ENCODE peak calls at places on chromosomes 4 and X, in six cellular contexts. S is adrenal gland, O is Karpas-422, C is SJSA1, B is A549, R is heart right ventricle. H is an unnamed sample. For H3K4me1, the result is how much of the 10 kb centered on the place peaks cover.

GRCh38 chr4:70197842-70198241 is 2.3 kb downstream of the ODAM start:
- DNase-seq in S (no peak), O (no peak), C (no peak), B (no peak), R (no peak), H (no peak)

GRCh38 chrX:9033989-9034388 is at the start of gene FAM9B:
- DNase-seq in S (no peak), O (no peak), C (no peak), B (no peak), R (no peak), H (no peak)

GRCh38 chr4:40628888-40629287 is 776 bp downstream of the RBM47 start:
- DNase-seq in S (no peak), O (no peak), C (no peak), B (no peak), R (no peak), H (no peak)

GRCh38 chrX:71867680-71868079 is 43.0 kb upstream of the NHSL2 start:
- DNase-seq in S (no peak), O (no peak), C (no peak), B (no peak), R (no peak), H (no peak)

GRCh38 chrX:117977521-117977920 is 139.1 kb downstream of the KLHL13 start:
- DNase-seq in S (no peak), O (no peak), C (no peak), B (no peak), R (no peak), H (no peak)

GRCh38 chr4:89561051-89561450 is 253.5 kb upstream of the GPRIN3 start:
- DNase-seq in S (no peak), O (no peak), C (no peak), B (no peak), R (no peak), H (no peak)

GRCh38 chr4:137678796-137679195 is 146.5 kb upstream of the PCDH18 start:
- DNase-seq in S (no peak), O (no peak), C (no peak), B (no peak), R (no peak), H (no peak)

GRCh38 chr4:156294577-156294976 is 340.9 kb upstream of the CTSO start:
- DNase-seq in S (no peak), O (peak), C (peak), B (no peak), R (no peak), H (no peak)

GRCh38 chrX:78321809-78322208 is 5.6 kb downstream of the CYSLTR1 start:
- DNase-seq in S (peak), O (peak), C (no peak), B (no peak), R (peak), H (no peak)

GRCh38 chr4:33065749-33066148 is 2345.6 kb downstream of the PCDH7 start:
- DNase-seq in S (no peak), O (no peak), C (no peak), B (no peak), R (no peak), H (no peak)

GRCh38 chr4:33063238-33063637 is 2343.1 kb downstream of the PCDH7 start:
- DNase-seq in S (no peak), O (no peak), C (no peak), B (no peak), R (no peak), H (no peak)

GRCh38 chr4:33062155-33062554 is 2342.0 kb downstream of the PCDH7 start:
- DNase-seq in S (no peak), O (no peak), C (no peak), B (no peak), R (no peak), H (no peak)

GRCh38 chr4:33060873-33061542 is 2340.8 kb downstream of the PCDH7 start:
- DNase-seq in S (peak), O (peak), C (no peak), B (peak), R (peak), H (no peak)

GRCh38 chr4:33061727-33062126 is 2341.6 kb downstream of the PCDH7 start:
- DNase-seq in S (no peak), O (no peak), C (no peak), B (no peak), R (no peak), H (no peak)
- H3K4me1 ChIP-seq in S (under half), O (under half), C (under half), B (under half), R (under half), H (under half)

GRCh38 chrX:27968891-27969290 is 12.4 kb downstream of the DCAF8L1 start:
- DNase-seq in S (no peak), O (no peak), C (no peak), B (no peak), R (no peak), H (no peak)

GRCh38 chrX:27966955-27967354 is 14.3 kb downstream of the DCAF8L1 start:
- DNase-seq in S (no peak), O (no peak), C (no peak), B (no peak), R (no peak), H (no peak)

GRCh38 chrX:27966492-27966891 is 14.8 kb downstream of the DCAF8L1 start:
- DNase-seq in S (no peak), O (no peak), C (no peak), B (no peak), R (no peak), H (no peak)

GRCh38 chrX:27964432-27964831 is 16.8 kb downstream of the DCAF8L1 start:
- DNase-seq in S (no peak), O (no peak), C (no peak), B (peak), R (no peak), H (no peak)
- H3K4me1 ChIP-seq in S (under half), O (under half), C (under half), B (under half), R (under half), H (under half)

DNA sequence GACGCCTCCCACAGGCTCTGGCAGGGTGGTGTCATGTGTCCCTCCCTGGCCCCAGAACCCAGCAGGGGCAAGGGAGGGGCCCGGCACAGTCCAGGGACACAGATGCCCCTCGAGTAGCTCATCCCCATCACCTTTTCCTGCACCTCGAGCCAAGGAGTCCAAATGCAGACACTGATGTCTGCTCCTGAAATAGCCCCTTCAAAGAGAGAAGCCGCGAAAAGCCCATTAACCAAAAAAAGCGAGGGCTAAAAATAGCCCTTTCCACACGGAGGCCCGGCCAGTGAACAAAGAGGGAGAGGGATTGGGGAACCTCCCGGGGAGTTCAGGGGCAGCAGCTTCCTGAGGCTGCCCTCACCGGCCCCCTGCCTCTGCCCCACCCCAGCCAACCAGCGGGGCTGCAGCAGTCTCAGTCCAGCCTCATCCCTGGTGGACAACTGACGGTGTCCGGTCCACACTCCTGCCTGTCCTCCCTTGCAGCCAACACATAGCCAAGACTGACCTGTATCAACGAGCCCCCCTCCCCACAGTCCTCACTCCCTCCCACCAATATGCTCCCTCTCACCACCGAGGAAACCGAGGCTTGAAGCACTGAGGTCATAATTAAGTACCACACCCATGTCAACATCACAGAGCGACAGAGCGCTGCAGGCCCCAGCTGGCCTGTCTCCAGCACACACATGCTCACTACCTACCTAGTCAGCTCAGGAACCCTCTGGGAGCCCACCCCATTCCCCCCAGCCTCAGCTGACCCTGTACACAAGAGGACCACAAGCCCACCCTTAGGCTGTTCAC is 23.9 kb downstream of the WDR1 start:
- DNase-seq in S (no peak), O (no peak), C (no peak), B (no peak), R (peak), H (no peak)
- H3K4me1 ChIP-seq in S (under half), O (under half), C (under half), B (under half), R (half or more), H (half or more)

GRCh38 chrX:19800821-19801220 is 86.6 kb downstream of the SH3KBP1 start:
- DNase-seq in S (no peak), O (no peak), C (no peak), B (no peak), R (no peak), H (no peak)

GRCh38 chrX:19807414-19807813 is 80.0 kb downstream of the SH3KBP1 start:
- DNase-seq in S (no peak), O (no peak), C (no peak), B (no peak), R (no peak), H (no peak)

GRCh38 chrX:19804168-19804567 is 83.2 kb downstream of the SH3KBP1 start:
- DNase-seq in S (no peak), O (no peak), C (no peak), B (no peak), R (no peak), H (no peak)

GRCh38 chrX:19810370-19810769 is 77.0 kb downstream of the SH3KBP1 start:
- DNase-seq in S (no peak), O (no peak), C (no peak), B (no peak), R (no peak), H (no peak)

DNA sequence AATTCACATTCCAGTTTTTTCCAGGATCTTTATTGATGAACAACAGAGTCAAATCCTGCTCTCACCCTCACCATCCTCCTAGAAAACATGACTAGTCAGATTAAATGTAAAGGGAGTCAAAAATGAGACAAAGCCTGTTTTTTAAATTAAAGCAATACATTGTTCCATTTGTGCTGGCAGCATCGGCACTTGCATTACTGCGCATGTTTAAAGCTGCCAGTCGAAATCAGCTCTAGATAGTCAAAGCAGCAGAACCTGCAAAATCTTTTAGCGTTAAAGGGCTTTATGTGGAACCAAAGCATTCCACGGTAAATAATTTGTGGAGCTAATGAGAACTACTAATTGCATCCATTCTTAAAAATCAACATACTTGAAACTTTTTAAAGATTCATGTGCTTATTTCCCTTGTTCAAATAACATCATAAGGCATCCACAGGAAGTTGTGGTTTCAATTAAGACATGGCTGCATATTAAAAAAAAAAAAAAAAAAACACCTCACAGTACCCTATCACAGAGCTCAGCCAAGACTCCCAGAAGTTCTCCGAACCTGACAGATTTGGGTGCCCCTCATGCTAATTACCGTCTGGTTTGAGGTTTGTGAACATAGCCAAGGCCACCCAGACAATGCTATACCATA is 82.2 kb downstream of the SH3KBP1 start:
- DNase-seq in S (no peak), O (no peak), C (no peak), B (no peak), R (no peak), H (no peak)
- H3K4me1 ChIP-seq in S (under half), O (half or more), C (under half), B (under half), R (under half), H (under half)

DNA sequence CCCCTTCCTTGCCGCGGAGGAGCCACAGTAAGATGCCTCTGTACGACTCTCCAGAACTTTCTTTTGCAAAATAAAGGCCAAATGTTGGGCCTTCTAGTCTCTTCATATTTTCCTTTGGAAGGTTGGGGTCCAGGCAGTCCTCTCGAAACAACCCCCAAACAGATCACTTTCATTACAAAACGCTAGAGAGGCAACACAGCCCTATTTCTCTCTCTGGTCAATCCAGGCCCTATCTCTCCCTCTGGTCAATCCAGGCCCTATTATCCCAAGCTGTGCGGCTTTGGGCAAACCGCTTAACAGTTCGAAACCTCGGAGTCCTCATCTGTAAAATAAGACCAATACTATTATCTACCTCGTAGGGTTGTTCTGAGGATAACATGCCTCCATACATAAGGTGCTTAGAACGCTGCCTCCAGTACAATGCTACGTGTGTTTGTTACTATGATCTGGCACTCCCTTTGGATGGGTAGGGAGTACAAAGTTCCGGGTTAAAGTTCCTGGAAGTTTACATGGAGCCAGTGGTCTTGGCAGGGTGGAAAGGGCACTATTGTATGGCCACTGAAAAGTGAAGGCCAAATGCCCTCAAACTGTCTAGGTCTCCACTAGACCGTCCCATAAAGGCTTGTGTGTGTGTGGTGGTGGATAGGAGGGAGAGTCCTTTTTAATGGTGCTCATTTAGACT is 75.4 kb upstream of the BCOR start:
- DNase-seq in S (no peak), O (no peak), C (no peak), B (no peak), R (no peak), H (no peak)
- H3K4me1 ChIP-seq in S (under half), O (half or more), C (half or more), B (under half), R (under half), H (under half)

GRCh38 chr4:24777528-24777927 is 17.8 kb upstream of the SOD3 start:
- DNase-seq in S (no peak), O (no peak), C (no peak), B (no peak), R (no peak), H (no peak)
- H3K4me1 ChIP-seq in S (under half), O (under half), C (under half), B (under half), R (under half), H (under half)

DNA sequence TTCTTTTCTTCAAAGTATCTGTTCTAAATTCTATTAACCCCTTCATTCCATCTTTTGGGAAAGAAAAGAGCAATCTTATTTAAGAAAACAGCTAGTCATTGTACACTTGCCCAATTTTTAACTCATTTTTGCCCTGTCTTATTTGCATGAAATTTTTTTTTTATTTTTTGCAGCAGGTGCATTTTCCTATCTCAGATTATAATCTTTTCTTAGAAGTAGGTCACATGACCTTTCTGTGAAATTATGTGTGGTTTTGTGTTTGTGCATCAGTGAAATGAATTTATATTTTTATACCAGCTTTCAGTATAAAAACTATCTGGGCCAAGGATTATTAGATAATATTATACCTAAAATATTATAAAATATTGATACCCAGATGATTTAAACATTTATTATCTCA is 145.6 kb downstream of the INPP4B start:
- DNase-seq in S (no peak), O (no peak), C (no peak), B (no peak), R (no peak), H (no peak)
- H3K4me1 ChIP-seq in S (under half), O (under half), C (under half), B (under half), R (under half), H (under half)

DNA sequence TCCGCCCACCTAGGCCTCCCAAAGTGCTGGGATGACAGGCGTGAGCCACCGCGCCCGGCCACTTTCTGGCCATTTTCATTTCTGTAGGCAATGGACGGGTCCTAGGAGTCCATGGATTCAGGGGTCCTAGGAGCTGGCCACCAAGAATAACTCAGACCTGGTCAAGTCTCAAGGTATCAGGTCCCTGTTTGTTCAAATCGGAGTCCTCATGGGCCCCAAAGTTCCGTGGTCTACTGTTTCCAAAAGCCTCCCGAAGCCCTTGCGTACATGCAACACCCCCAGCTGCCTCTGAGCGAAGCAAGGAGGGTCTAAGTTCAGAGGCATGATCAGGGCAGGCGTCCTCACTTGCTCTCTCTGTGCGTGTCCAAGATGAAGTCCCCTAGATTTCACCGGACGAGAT is 30.1 kb downstream of the P2RY8 start:
- DNase-seq in S (no peak), O (peak), C (no peak), B (no peak), R (no peak), H (no peak)
- H3K4me1 ChIP-seq in S (under half), O (half or more), C (under half), B (under half), R (under half), H (under half)

DNA sequence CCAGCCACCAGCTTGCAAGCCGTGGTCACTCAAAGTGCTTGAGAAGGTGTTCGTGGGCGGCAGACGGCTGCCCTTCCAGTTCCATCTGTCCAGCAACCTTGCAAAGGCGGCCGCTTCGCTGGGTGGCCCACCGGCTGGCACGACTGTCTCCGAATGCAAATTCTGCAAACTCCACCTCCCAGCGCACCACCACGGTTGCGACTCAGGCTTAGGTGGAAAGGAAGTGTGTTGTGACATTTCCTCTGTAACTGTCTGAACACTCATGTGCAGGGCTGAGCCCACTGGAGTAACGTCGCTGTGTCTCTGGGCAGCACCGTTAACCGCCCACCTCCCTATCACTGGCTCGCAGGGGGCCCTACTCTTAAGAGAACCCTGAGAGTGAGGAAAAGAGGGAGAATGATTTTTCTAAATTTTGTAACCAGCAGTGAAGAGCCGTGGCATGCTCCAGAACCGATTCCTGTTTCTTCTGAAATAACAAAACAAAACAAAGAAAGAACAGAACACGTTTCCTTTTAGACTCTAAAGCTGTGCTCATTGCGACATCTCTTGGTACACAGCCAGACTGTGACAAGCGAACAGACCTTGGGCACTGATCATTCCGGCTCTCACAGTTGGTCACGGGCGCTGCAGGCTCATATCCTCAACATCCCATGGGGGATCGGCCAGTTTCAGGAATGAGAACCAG is at the start of gene P2RY8:
- DNase-seq in S (peak), O (peak), C (no peak), B (peak), R (peak), H (peak)
- H3K4me1 ChIP-seq in S (under half), O (under half), C (under half), B (under half), R (under half), H (under half)

DNA sequence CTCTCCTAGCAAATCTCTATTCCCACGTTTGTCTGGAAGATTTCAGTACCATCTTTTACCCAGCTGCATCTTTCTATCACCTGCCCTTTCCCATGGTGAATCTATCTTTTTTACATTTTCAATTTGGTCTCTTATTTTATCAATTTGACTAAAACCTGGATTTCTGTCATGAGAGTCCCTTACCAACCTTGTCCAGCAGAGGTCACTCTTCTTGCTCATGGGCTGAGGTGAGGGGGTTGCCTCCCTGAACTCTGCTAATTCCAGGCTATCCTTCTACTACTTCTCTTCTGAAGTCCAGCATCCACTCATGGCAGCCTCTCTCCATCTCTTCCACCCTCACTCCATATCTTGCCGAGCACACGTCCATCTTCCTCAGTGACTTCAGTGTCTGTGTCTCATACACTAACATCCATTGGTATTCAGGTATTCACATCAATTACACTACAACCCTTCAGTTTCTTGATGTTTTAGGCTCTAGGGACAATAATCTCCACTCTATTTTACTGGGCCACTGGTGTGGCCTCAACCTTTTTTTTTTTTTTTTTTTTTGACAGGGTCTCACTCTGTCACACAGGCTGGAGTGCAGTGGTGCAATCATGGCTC is 17.8 kb upstream of the ZNF827 start:
- DNase-seq in S (peak), O (peak), C (peak), B (no peak), R (peak), H (no peak)
- H3K4me1 ChIP-seq in S (under half), O (under half), C (under half), B (under half), R (under half), H (under half)

H was measured in right atrium auricular region.